ENCODE peak calls at places on chromosomes 6 and 20, in nine cellular contexts. E is activated CD8-positive, alpha-beta T cell treated with anti-CD3 and anti-CD28 coated beads for 36 hours; C is naive thymus-derived CD8-positive, alpha-beta T cell; B is D341Med; G is RPMI8226; K is left lung; L is NCI-H446 treated with DMSO at 0.1 percent for 48 hours; Q is fibroblast of villous mesenchyme; M is NCI-H69. D is an unnamed sample.

GRCh38 chr6:82015043-82015442 is 232.5 kb downstream of the IBTK start:
- DNase-seq in E (no peak), C (no peak), B (no peak), G (no peak), K (no peak), L (no peak), Q (no peak), M (no peak), D (no peak)

GRCh38 chr20:16926626-16927025 is 178.5 kb downstream of the OTOR start:
- DNase-seq in E (no peak), C (no peak), B (no peak), G (no peak), K (no peak), L (no peak), Q (no peak), M (peak), D (no peak)

GRCh38 chr6:170209354-170210025 is 81.4 kb downstream of the DLL1 start:
- DNase-seq in E (no peak), C (no peak), B (no peak), G (no peak), K (no peak), L (no peak), Q (no peak), M (no peak), D (no peak)

GRCh38 chr6:27031302-27031701 is 216.2 kb upstream of the PRSS16 start:
- DNase-seq in E (no peak), C (no peak), B (no peak), G (no peak), K (no peak), L (no peak), Q (no peak), M (no peak), D (no peak)

GRCh38 chr6:53282741-53283140 is 66.0 kb downstream of the ELOVL5 start:
- DNase-seq in E (no peak), C (no peak), B (no peak), G (no peak), K (no peak), L (no peak), Q (peak), M (peak), D (no peak)

GRCh38 chr6:142945071-142945445 is at the start of gene HIVEP2:
- DNase-seq in E (peak), C (peak), B (peak), G (peak), K (peak), L (peak), Q (peak), M (peak), D (no peak)

GRCh38 chr6:132780770-132781371 is 17.6 kb downstream of the SLC18B1 start:
- DNase-seq in E (peak), C (no peak), B (no peak), G (peak), K (no peak), L (no peak), Q (peak), M (peak), D (peak)

GRCh38 chr6:167713088-167713475 is 113.6 kb upstream of the AFDN start:
- DNase-seq in E (no peak), C (no peak), B (no peak), G (no peak), K (no peak), L (no peak), Q (no peak), M (no peak), D (no peak)

GRCh38 chr20:34074101-34074760 is 37.8 kb downstream of the EIF2S2 start:
- DNase-seq in E (peak), C (no peak), B (peak), G (no peak), K (no peak), L (no peak), Q (no peak), M (no peak), D (peak)

GRCh38 chr6:106446287-106446885 is 85.9 kb downstream of the CRYBG1 start:
- DNase-seq in E (no peak), C (no peak), B (no peak), G (no peak), K (no peak), L (no peak), Q (peak), M (peak), D (no peak)

GRCh38 chr6:148524509-148524908 is 181.9 kb downstream of the SASH1 start:
- DNase-seq in E (no peak), C (no peak), B (no peak), G (no peak), K (no peak), L (no peak), Q (peak), M (no peak), D (no peak)

GRCh38 chr6:97068211-97068610 is 143.7 kb downstream of the KLHL32 start:
- DNase-seq in E (peak), C (no peak), B (no peak), G (peak), K (no peak), L (peak), Q (peak), M (peak), D (no peak)

GRCh38 chr20:14046534-14046933 is 51.2 kb downstream of the MACROD2 start:
- DNase-seq in E (no peak), C (no peak), B (no peak), G (no peak), K (no peak), L (no peak), Q (no peak), M (no peak), D (no peak)

D was measured in NT2/D1.